ENCODE peak calls at places on chromosome 12, in six cellular contexts. I, X, G, P, U and K are unnamed samples.

GRCh38 chr12:46468159-46468558 is 95.6 kb upstream of the SLC38A2 start:
- DNase-seq in I (no peak), X (peak; percentile 86), G (no peak), P (no peak), U (no peak), K (no peak)

GRCh38 chr12:46627686-46628085 is 198.1 kb downstream of the SLC38A4 start:
- DNase-seq in I (no peak), X (no peak), G (no peak), P (no peak), U (no peak), K (peak; percentile 61)

GRCh38 chr12:80936642-80937390 is 918 bp downstream of the LIN7A start:
- DNase-seq in I (peak; percentile 66), X (peak; percentile 38), G (peak; percentile 67), P (no peak), U (peak; percentile 53), K (peak; percentile 42)

GRCh38 chr12:16359512-16360491 is 12.4 kb downstream of the MGST1 start:
- DNase-seq in I (peak; percentile 74), X (peak; percentile 75), G (no peak), P (no peak), U (peak; percentile 48), K (peak; percentile 47)

GRCh38 chr12:94509317-94509716 is 49.6 kb upstream of the CEP83 start:
- DNase-seq in I (no peak), X (peak; percentile 12), G (no peak), P (no peak), U (no peak), K (no peak)

GRCh38 chr12:93229494-93230310 is 148.0 kb upstream of the NUDT4 start:
- DNase-seq in I (no peak), X (peak; percentile 90), G (no peak), P (no peak), U (no peak), K (peak; percentile 96)

GRCh38 chr12:6182279-6182898 is 17.8 kb upstream of the CD9 start:
- DNase-seq in I (no peak), X (peak; percentile 88), G (peak; percentile 61), P (no peak), U (peak; percentile 79), K (peak; percentile 68)

GRCh38 chr12:50258167-50258551 is 25.2 kb downstream of the LIMA1 start:
- DNase-seq in I (no peak), X (peak; percentile 33), G (no peak), P (no peak), U (no peak), K (no peak)

GRCh38 chr12:80715850-80716249 is 862 bp upstream of the MYF5 start:
- DNase-seq in I (no peak), X (no peak), G (no peak), P (no peak), U (no peak), K (no peak)

GRCh38 chr12:50986961-50987737 is 34.8 kb downstream of the HIGD1C start:
- DNase-seq in I (peak; percentile 47), X (peak; percentile 76), G (no peak), P (peak; percentile 21), U (no peak), K (peak; percentile 72)

GRCh38 chr12:95701275-95701674 is 89.3 kb downstream of the NTN4 start:
- DNase-seq in I (no peak), X (no peak), G (no peak), P (no peak), U (no peak), K (peak; percentile 60)

GRCh38 chr12:95763809-95764253 is 26.7 kb downstream of the NTN4 start:
- DNase-seq in I (no peak), X (peak; percentile 77), G (no peak), P (no peak), U (no peak), K (peak; percentile 88)

GRCh38 chr12:4518106-4518728 is 20.5 kb upstream of the RAD51AP1 start:
- DNase-seq in I (no peak), X (peak; percentile 62), G (no peak), P (no peak), U (no peak), K (peak; percentile 81)

GRCh38 chr12:112117685-112118084 is 7.7 kb upstream of the TRAFD1 start:
- DNase-seq in I (no peak), X (no peak), G (no peak), P (no peak), U (no peak), K (no peak)

GRCh38 chr12:31387466-31387865 is 61.5 kb upstream of the SINHCAF start:
- DNase-seq in I (no peak), X (no peak), G (no peak), P (no peak), U (no peak), K (no peak)

GRCh38 chr12:22670762-22671161 is 45.8 kb downstream of the ETNK1 start:
- DNase-seq in I (no peak), X (peak; percentile 46), G (no peak), P (no peak), U (no peak), K (peak; percentile 12)

GRCh38 chr12:124904306-124905098 is 9.9 kb downstream of the UBC start:
- DNase-seq in I (peak; percentile 46), X (peak; percentile 97), G (peak; percentile 86), P (peak; percentile 4), U (peak; percentile 91), K (peak; percentile 94)

GRCh38 chr12:98136544-98136943 is 378.8 kb upstream of the TMPO start:
- DNase-seq in I (no peak), X (no peak), G (no peak), P (no peak), U (no peak), K (no peak)

GRCh38 chr12:113961921-113962710 is 4.0 kb downstream of the RBM19 start:
- DNase-seq in I (no peak), X (peak; percentile 54), G (no peak), P (peak; percentile 33), U (no peak), K (peak; percentile 72)

GRCh38 chr12:77366616-77367015 is 301.2 kb upstream of the E2F7 start:
- DNase-seq in I (no peak), X (no peak), G (no peak), P (no peak), U (no peak), K (no peak)

GRCh38 chr12:124098887-124099286 is 125.9 kb downstream of the ZNF664 start:
- DNase-seq in I (no peak), X (no peak), G (peak; percentile 52), P (no peak), U (no peak), K (no peak)

GRCh38 chr12:18864900-18865561 is 127.1 kb downstream of the CAPZA3 start:
- DNase-seq in I (no peak), X (peak; percentile 37), G (no peak), P (no peak), U (no peak), K (peak; percentile 73)

GRCh38 chr12:111745201-111745600 is 21.5 kb upstream of the ALDH2 start:
- DNase-seq in I (no peak), X (no peak), G (no peak), P (no peak), U (no peak), K (no peak)

GRCh38 chr12:85765443-85765842 is 70.8 kb downstream of the RASSF9 start:
- DNase-seq in I (no peak), X (no peak), G (no peak), P (no peak), U (no peak), K (no peak)

GRCh38 chr12:132583736-132584135 is 26.6 kb downstream of the LRCOL1 start:
- DNase-seq in I (no peak), X (no peak), G (no peak), P (no peak), U (no peak), K (no peak)

GRCh38 chr12:132582058-132582420 is 28.3 kb downstream of the LRCOL1 start:
- DNase-seq in I (no peak), X (no peak), G (no peak), P (no peak), U (no peak), K (no peak)

GRCh38 chr12:132581348-132582057 is 28.9 kb downstream of the LRCOL1 start:
- DNase-seq in I (no peak), X (no peak), G (no peak), P (no peak), U (no peak), K (no peak)

GRCh38 chr12:132583311-132583710 is 27.1 kb downstream of the LRCOL1 start:
- DNase-seq in I (no peak), X (no peak), G (no peak), P (no peak), U (no peak), K (no peak)

GRCh38 chr12:132582582-132583279 is 27.7 kb downstream of the LRCOL1 start:
- DNase-seq in I (no peak), X (no peak), G (no peak), P (no peak), U (no peak), K (no peak)
- H3K4me3 ChIP-seq in I (no peak overlapping the region), X (no peak overlapping the region), G (no peak overlapping the region), P (no peak overlapping the region), U (peak overlapping the region; percentile 9), K (no peak overlapping the region)

GRCh38 chr12:33026791-33027190 is 130.2 kb upstream of the PKP2 start:
- DNase-seq in I (no peak), X (no peak), G (no peak), P (no peak), U (no peak), K (no peak)
- H3K4me3 ChIP-seq in I (no peak overlapping the region), X (no peak overlapping the region), G (no peak overlapping the region), P (no peak overlapping the region), U (no peak overlapping the region), K (no peak overlapping the region)

DNA sequence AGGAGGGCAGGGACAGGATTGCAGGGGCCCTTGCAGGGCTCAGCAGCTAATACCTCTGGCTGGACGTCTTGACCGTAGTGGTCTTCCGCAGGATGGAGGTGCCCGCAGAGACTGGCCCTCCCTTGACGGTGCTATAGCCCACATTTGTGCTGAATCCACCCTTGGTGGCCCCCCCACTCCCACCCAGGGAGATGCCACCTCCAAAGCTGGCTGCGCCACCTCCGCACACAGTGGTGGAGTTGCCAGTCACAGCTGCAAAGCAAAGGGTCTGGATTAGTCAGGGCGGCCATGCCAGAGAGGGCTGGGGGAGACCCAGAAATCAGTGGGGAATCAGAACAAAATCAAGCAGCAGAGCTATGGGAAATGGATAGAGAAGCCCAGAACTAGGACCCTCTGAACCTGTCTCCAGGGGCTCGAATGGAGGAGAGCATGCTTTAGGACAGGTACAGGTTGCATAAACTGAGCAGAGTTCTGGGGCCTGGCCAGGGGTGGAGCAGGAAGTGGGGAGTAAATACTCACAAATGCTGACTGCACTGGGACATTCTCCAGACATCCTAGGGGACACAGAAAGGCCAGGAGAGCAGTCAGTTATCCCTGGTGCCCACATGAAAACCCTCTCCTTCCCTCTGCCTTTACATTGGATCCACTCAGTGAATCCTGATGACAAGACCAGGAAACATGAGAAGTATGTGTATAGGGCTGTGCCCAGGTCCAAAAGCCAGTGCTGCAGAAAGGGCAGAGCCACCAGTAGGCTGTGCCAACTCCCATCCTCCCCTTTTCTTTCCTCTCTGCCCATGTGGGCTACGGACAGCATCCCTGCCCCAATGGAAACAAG is 8.1 kb upstream of the KRT4 start:
- DNase-seq in I (no peak), X (no peak), G (no peak), P (no peak), U (no peak), K (no peak)
- H3K4me3 ChIP-seq in I (no peak overlapping the region), X (no peak overlapping the region), G (no peak overlapping the region), P (no peak overlapping the region), U (no peak overlapping the region), K (no peak overlapping the region)

DNA sequence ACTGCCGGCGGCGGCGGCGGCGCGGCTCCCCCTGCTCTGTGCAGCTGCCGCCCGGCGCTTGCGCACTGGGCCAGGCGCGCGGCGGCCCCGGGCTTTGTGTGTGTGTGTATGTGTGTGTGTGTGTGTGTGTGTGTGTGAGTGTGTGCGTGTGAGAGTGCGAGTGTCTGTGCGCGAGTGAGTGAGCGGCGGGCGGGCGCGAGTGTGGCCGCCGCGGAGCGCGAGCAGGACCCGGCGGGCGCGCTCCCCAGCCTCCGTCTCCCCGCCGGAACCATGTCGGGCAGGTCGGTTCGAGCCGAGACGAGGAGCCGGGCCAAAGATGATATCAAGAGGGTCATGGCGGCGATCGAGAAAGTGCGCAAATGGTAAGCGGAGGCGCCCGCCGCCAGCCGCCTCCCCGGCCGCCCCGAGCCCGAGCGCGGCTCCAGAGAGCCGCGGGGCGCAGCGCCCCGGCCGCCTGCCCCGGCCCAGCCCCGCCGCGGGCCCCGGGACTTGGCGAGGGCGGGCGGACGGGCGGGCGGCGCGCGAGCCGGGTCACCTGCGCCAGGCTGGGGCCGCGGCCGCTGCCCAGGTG is at the start of gene BCL7A:
- DNase-seq in I (peak; percentile 63), X (peak; percentile 81), G (peak; percentile 84), P (peak; percentile 45), U (peak; percentile 63), K (peak; percentile 74)
- H3K4me3 ChIP-seq in I (peak within 1 kb of the TSS; percentile 72), X (peak within 1 kb of the TSS; percentile 59), G (peak within 1 kb of the TSS; percentile 69), P (peak within 1 kb of the TSS; percentile 57), U (peak within 1 kb of the TSS; percentile 57), K (peak within 1 kb of the TSS; percentile 66)